ENCODE peak calls at places on chromosomes 16 and 17, in six cellular contexts. M is HS-5; T is NCI-H1092 treated with DMSO at 0.1 percent for 48 hours; B is foreskin keratinocyte; A is bronchial epithelial cell; L is CD8-positive, alpha-beta memory T cell. Y is an unnamed sample.

GRCh38 chr17:9942885-9943284 is 37.8 kb upstream of the RCVRN start:
- DNase-seq in B (no peak), M (no peak), A (no peak), L (no peak), T (no peak), Y (no peak)

GRCh38 chr17:58436805-58437239 is 19.5 kb upstream of the RNF43 start:
- DNase-seq in L (no peak), A (no peak), T (no peak), M (no peak), B (no peak), Y (no peak)

GRCh38 chr17:1559047-1559742 is 3.4 kb downstream of the PITPNA start:
- DNase-seq in A (no peak), B (no peak), M (no peak), T (no peak), L (no peak), Y (no peak)

GRCh38 chr16:87496101-87496801 is 3.4 kb upstream of the ZCCHC14 start:
- DNase-seq in T (no peak), B (no peak), M (no peak), A (no peak), L (no peak), Y (no peak)

GRCh38 chr17:48442819-48443218 is 12.8 kb upstream of the SKAP1 start:
- DNase-seq in T (no peak), L (no peak), A (peak; percentile 3), B (no peak), M (no peak), Y (peak; percentile 14)

GRCh38 chr16:56824335-56824734 is 40.7 kb upstream of the SLC12A3 start:
- DNase-seq in A (no peak), M (no peak), L (no peak), T (peak; percentile 25), B (no peak), Y (peak; percentile 40)

GRCh38 chr16:80063028-80063767 is 462.7 kb upstream of the MAF start:
- DNase-seq in T (no peak), A (no peak), M (no peak), L (no peak), B (no peak), Y (no peak)

GRCh38 chr17:37475713-37476420 is 13.8 kb upstream of the DUSP14 start:
- DNase-seq in L (no peak), T (no peak), B (no peak), M (no peak), A (no peak), Y (no peak)

GRCh38 chr17:75250009-75250471 is 11.4 kb downstream of the GGA3 start:
- DNase-seq in B (no peak), A (peak; percentile 32), T (no peak), M (no peak), L (peak; percentile 46), Y (peak; percentile 75)

GRCh38 chr17:76076765-76077581 is 2.0 kb upstream of the ZACN start:
- DNase-seq in T (no peak), B (no peak), A (no peak), L (peak; percentile 21), M (no peak), Y (no peak)

GRCh38 chr17:71921726-71922320 is 199.0 kb upstream of the SOX9 start:
- DNase-seq in A (peak; percentile 80), M (no peak), T (no peak), B (peak; percentile 68), L (no peak), Y (peak; percentile 27)

GRCh38 chr17:33925650-33926049 is 329.4 kb upstream of the CCL2 start:
- DNase-seq in A (no peak), B (no peak), T (no peak), L (no peak), M (no peak), Y (no peak)

GRCh38 chr17:38906429-38907172 is 18.8 kb upstream of the LASP1NB start:
- DNase-seq in M (no peak), A (no peak), T (no peak), L (no peak), B (no peak), Y (no peak)

GRCh38 chr17:66713533-66714042 is 121.3 kb upstream of the CACNG5 start:
- DNase-seq in T (no peak), B (no peak), A (no peak), L (no peak), M (no peak), Y (no peak)

GRCh38 chr17:79654960-79655382 is 44.1 kb upstream of the RBFOX3 start:
- DNase-seq in L (no peak), M (no peak), B (no peak), A (no peak), T (no peak), Y (no peak)

GRCh38 chr16:74035816-74036215 is 260.8 kb upstream of the PSMD7 start:
- DNase-seq in A (peak; percentile 7), M (no peak), B (no peak), L (no peak), T (peak; percentile 33), Y (peak; percentile 9)

GRCh38 chr16:19210175-19210924 is 42.3 kb downstream of the SYT17 start:
- DNase-seq in M (no peak), T (peak; percentile 77), L (no peak), A (peak; percentile 51), B (no peak), Y (no peak)

GRCh38 chr17:10698116-10698818 is 873 bp downstream of the ADPRM start:
- DNase-seq in T (no peak), B (peak; percentile 4), A (peak; percentile 2), M (no peak), L (no peak), Y (peak; percentile 19)